ENCODE peak calls at places on chromosomes 7 and 10, in eight cellular contexts. R is fibroblast of lung; V is mucosa of descending colon; W is cardiac muscle cell; N is activated CD4-positive, alpha-beta memory T cell treated with anti-CD3 and anti-CD28 coated beads for 36 hours; J is pancreas; L is GM18507; T is AG10803. C is an unnamed sample.

GRCh38 chr10:48458662-48459048 is 146.2 kb downstream of the ARHGAP22 start:
- DNase-seq in V (no peak), N (no peak), W (no peak), R (no peak), L (no peak), J (no peak), T (no peak), C (no peak)

GRCh38 chr10:47361293-47361692 is 13.1 kb downstream of the RBP3 start:
- DNase-seq in J (no peak), T (peak; percentile 15), V (peak; percentile 53), N (peak; percentile 50), L (no peak), W (peak; percentile 54), R (peak; percentile 39), C (no peak)

GRCh38 chr7:131231381-131232220 is 96.1 kb upstream of the MKLN1 start:
- DNase-seq in V (peak; percentile 37), L (peak; percentile 46), W (peak; percentile 76), J (no peak), N (peak; percentile 81), T (peak; percentile 75), R (peak; percentile 82), C (peak; percentile 63)

GRCh38 chr7:129698516-129699418 is 87.2 kb downstream of the NRF1 start:
- DNase-seq in L (no peak), J (no peak), R (no peak), N (no peak), T (no peak), V (no peak), W (no peak), C (no peak)

GRCh38 chr10:75957321-75957720 is 525.9 kb downstream of the LRMDA start:
- DNase-seq in W (no peak), R (no peak), J (no peak), T (no peak), V (no peak), N (no peak), L (no peak), C (no peak)

GRCh38 chr10:5659702-5660528 is 6.5 kb downstream of the ASB13 start:
- DNase-seq in T (peak; percentile 73), V (peak; percentile 66), R (peak; percentile 62), N (peak; percentile 35), J (peak; percentile 40), W (peak; percentile 70), L (no peak), C (no peak)

GRCh38 chr10:103609231-103610082 is 116.0 kb downstream of the NEURL1 start:
- DNase-seq in N (no peak), L (no peak), J (no peak), R (no peak), W (no peak), T (no peak), V (no peak), C (no peak)

GRCh38 chr10:7512487-7512886 is 101.7 kb upstream of the SFMBT2 start:
- DNase-seq in N (no peak), L (no peak), J (no peak), W (no peak), V (no peak), R (no peak), T (no peak), C (no peak)

GRCh38 chr7:109003742-109004141 is 434.1 kb downstream of the DNAJB9 start:
- DNase-seq in J (no peak), T (no peak), L (no peak), N (no peak), R (no peak), V (no peak), W (peak; percentile 13), C (no peak)

GRCh38 chr7:70208236-70209063 is 610.2 kb downstream of the AUTS2 start:
- DNase-seq in L (no peak), V (no peak), T (peak; percentile 36), R (no peak), W (peak; percentile 9), J (no peak), N (no peak), C (no peak)

GRCh38 chr7:2689951-2690705 is 2.1 kb downstream of the AMZ1 start:
- DNase-seq in N (no peak), J (no peak), V (no peak), L (no peak), T (peak; percentile 61), W (peak; percentile 63), R (peak; percentile 44), C (no peak)

GRCh38 chr7:17681965-17682364 is 258.3 kb downstream of the SNX13 start:
- DNase-seq in J (no peak), N (no peak), L (no peak), W (peak; percentile 52), R (no peak), T (peak; percentile 85), V (no peak), C (no peak)

GRCh38 chr7:1817061-1817712 is 147.1 kb downstream of the ELFN1 start:
- DNase-seq in T (no peak), J (no peak), W (no peak), V (no peak), N (no peak), L (no peak), R (no peak), C (no peak)

GRCh38 chr10:100899181-100899580 is 13.6 kb upstream of the SLF2 start:
- DNase-seq in W (peak; percentile 43), T (no peak), J (no peak), V (no peak), N (no peak), R (peak; percentile 59), L (no peak), C (no peak)

GRCh38 chr10:29804025-29804852 is 169.5 kb upstream of the SVIL start:
- DNase-seq in T (peak; percentile 74), V (no peak), W (peak; percentile 71), L (no peak), R (peak; percentile 95), J (peak; percentile 28), N (peak; percentile 36), C (no peak)

GRCh38 chr7:44587843-44588711 is 6.0 kb upstream of the TMED4 start:
- DNase-seq in R (peak; percentile 77), L (no peak), W (peak; percentile 75), T (peak; percentile 67), V (no peak), N (peak; percentile 73), J (peak; percentile 43), C (peak; percentile 35)

GRCh38 chr7:139860090-139860773 is 31.2 kb downstream of the TBXAS1 start:
- DNase-seq in V (no peak), N (no peak), R (no peak), J (no peak), T (no peak), L (no peak), W (no peak), C (no peak)

GRCh38 chr7:38846280-38846679 is 62.7 kb downstream of the VPS41 start:
- DNase-seq in L (no peak), W (peak; percentile 67), T (peak; percentile 92), V (no peak), R (no peak), N (no peak), J (no peak), C (no peak)

GRCh38 chr7:200290-200689 is 7.9 kb downstream of the FAM20C start:
- DNase-seq in T (no peak), R (no peak), N (no peak), J (no peak), V (no peak), W (no peak), L (no peak), C (no peak)

GRCh38 chr7:159103382-159104187 is 41.1 kb downstream of the VIPR2 start:
- DNase-seq in L (no peak), W (no peak), J (peak; percentile 2), V (no peak), T (no peak), R (no peak), N (no peak), C (no peak)

GRCh38 chr10:110344622-110345021 is 39.9 kb upstream of the SMNDC1 start:
- DNase-seq in T (no peak), R (no peak), V (no peak), W (no peak), J (no peak), L (no peak), N (no peak), C (no peak)

GRCh38 chr10:113665806-113666354 is 2.0 kb upstream of the NRAP start:
- DNase-seq in R (peak; percentile 66), J (no peak), L (no peak), N (no peak), W (peak; percentile 86), T (peak; percentile 81), V (no peak), C (no peak)

GRCh38 chr10:35127289-35127891 is 744 bp downstream of the CREM start:
- DNase-seq in V (peak; percentile 79), J (peak; percentile 45), L (no peak), T (peak; percentile 70), N (peak; percentile 73), W (peak; percentile 76), R (peak; percentile 69), C (peak; percentile 54)

GRCh38 chr7:82677493-82677892 is 233.9 kb upstream of the CACNA2D1 start:
- DNase-seq in V (no peak), W (peak; percentile 5), L (no peak), J (no peak), N (peak; percentile 52), T (peak; percentile 9), R (peak; percentile 28), C (peak; percentile 37)

GRCh38 chr7:1505731-1506550 is 1.8 kb upstream of the INTS1 start:
- DNase-seq in L (no peak), R (no peak), T (no peak), N (peak; percentile 20), W (no peak), J (peak; percentile 58), V (peak; percentile 53), C (no peak)

GRCh38 chr10:623039-623438 is 66.4 kb downstream of the DIP2C start:
- DNase-seq in T (no peak), R (no peak), J (no peak), L (no peak), N (no peak), W (no peak), V (peak; percentile 15), C (no peak)

GRCh38 chr7:10934292-10934691 is 39.4 kb upstream of the PHF14 start:
- DNase-seq in R (peak; percentile 89), L (no peak), N (no peak), T (peak; percentile 75), J (no peak), V (no peak), W (peak; percentile 89), C (no peak)

GRCh38 chr7:158567153-158567603 is 20.4 kb downstream of the PTPRN2 start:
- DNase-seq in N (no peak), R (no peak), W (no peak), J (peak; percentile 70), T (no peak), V (no peak), L (no peak), C (no peak)